ENCODE peak calls at places on chromosomes 13 and 19, in seven cellular contexts. I is fibroblast of lung, V is adrenal gland, S is choroid plexus epithelial cell, F is esophagus squamous epithelium, A is HFF-Myc, K is AG09309. O is an unnamed sample.

GRCh38 chr13:111326621-111326965 is 6.2 kb downstream of the TEX29 start:
- DNase-seq in S (no peak), A (no peak), K (no peak), F (no peak), V (no peak), I (no peak), O (no peak)

GRCh38 chr13:95714142-95714832 is 37.3 kb downstream of the DNAJC3 start:
- DNase-seq in A (no peak), K (peak), S (peak), V (no peak), I (peak), F (no peak), O (peak)

GRCh38 chr19:19554074-19555023 is 16.3 kb downstream of the CILP2 start:
- DNase-seq in A (no peak), I (peak), S (peak), V (no peak), F (no peak), K (no peak), O (no peak)

GRCh38 chr13:98262307-98262706 is 85.2 kb upstream of the RNF113B start:
- DNase-seq in S (no peak), F (no peak), K (no peak), V (no peak), I (no peak), A (no peak), O (no peak)

GRCh38 chr19:29678484-29679106 is 13.3 kb downstream of the PLEKHF1 start:
- DNase-seq in I (peak), V (peak), K (no peak), A (no peak), S (no peak), F (no peak), O (no peak)

GRCh38 chr13:46962286-46962941 is 65.6 kb upstream of the HTR2A start:
- DNase-seq in S (peak), K (no peak), V (no peak), I (peak), F (no peak), A (no peak), O (peak)

GRCh38 chr13:46992383-46992952 is 95.6 kb upstream of the HTR2A start:
- DNase-seq in F (no peak), K (no peak), A (no peak), V (no peak), I (no peak), S (peak), O (peak)

GRCh38 chr19:10682397-10683063 is 18.7 kb upstream of the QTRT1 start:
- DNase-seq in V (no peak), K (no peak), A (no peak), I (no peak), S (no peak), F (no peak), O (no peak)

GRCh38 chr13:99256709-99257108 is 1.5 kb downstream of the GPR18 start:
- DNase-seq in F (no peak), K (peak), V (no peak), I (peak), S (peak), A (no peak), O (no peak)

GRCh38 chr19:9917322-9917721 is 19.0 kb downstream of the OLFM2 start:
- DNase-seq in F (no peak), S (peak), I (peak), K (no peak), V (peak), A (no peak), O (peak)

GRCh38 chr13:29266261-29266660 is 329.2 kb downstream of the SLC7A1 start:
- DNase-seq in S (no peak), I (no peak), K (no peak), F (no peak), A (no peak), V (no peak), O (no peak)

GRCh38 chr13:110456550-110456949 is 105.0 kb downstream of the RAB20 start:
- DNase-seq in S (no peak), V (no peak), F (no peak), K (no peak), I (no peak), A (no peak), O (no peak)

GRCh38 chr19:30293051-30293785 is 79.0 kb upstream of the ZNF536 start:
- DNase-seq in K (no peak), I (no peak), A (no peak), V (no peak), F (no peak), S (no peak), O (no peak)

GRCh38 chr13:61531383-61532065 is 115.9 kb upstream of the PCDH20 start:
- DNase-seq in V (no peak), I (no peak), F (no peak), S (no peak), K (no peak), A (no peak), O (peak)

GRCh38 chr19:12052571-12053169 is at the start of gene ZNF878:
- DNase-seq in S (peak), F (no peak), I (peak), K (no peak), A (peak), V (peak), O (peak)

GRCh38 chr13:51959773-51960172 is 51.5 kb downstream of the ATP7B start:
- DNase-seq in K (no peak), S (no peak), V (no peak), I (no peak), A (no peak), F (no peak), O (no peak)

GRCh38 chr19:55251296-55252081 is 7.3 kb downstream of the PPP6R1 start:
- DNase-seq in I (no peak), V (no peak), S (peak), A (no peak), K (no peak), F (no peak), O (peak)

GRCh38 chr19:42032428-42032827 is 37.6 kb downstream of the GRIK5 start:
- DNase-seq in F (no peak), A (no peak), V (no peak), I (peak), K (no peak), S (no peak), O (no peak)

GRCh38 chr19:56839665-56840451 is 668 bp downstream of the PEG3 start:
- DNase-seq in A (no peak), S (peak), F (peak), I (peak), V (peak), K (no peak), O (peak)

GRCh38 chr13:114142640-114143490 is 10.4 kb upstream of the RASA3 start:
- DNase-seq in S (no peak), V (no peak), I (peak), K (no peak), F (no peak), A (no peak), O (peak)

GRCh38 chr13:65656740-65657329 is 1573.3 kb downstream of the PCDH9 start:
- DNase-seq in I (peak), V (no peak), A (no peak), F (no peak), S (peak), K (no peak), O (peak)

DNA sequence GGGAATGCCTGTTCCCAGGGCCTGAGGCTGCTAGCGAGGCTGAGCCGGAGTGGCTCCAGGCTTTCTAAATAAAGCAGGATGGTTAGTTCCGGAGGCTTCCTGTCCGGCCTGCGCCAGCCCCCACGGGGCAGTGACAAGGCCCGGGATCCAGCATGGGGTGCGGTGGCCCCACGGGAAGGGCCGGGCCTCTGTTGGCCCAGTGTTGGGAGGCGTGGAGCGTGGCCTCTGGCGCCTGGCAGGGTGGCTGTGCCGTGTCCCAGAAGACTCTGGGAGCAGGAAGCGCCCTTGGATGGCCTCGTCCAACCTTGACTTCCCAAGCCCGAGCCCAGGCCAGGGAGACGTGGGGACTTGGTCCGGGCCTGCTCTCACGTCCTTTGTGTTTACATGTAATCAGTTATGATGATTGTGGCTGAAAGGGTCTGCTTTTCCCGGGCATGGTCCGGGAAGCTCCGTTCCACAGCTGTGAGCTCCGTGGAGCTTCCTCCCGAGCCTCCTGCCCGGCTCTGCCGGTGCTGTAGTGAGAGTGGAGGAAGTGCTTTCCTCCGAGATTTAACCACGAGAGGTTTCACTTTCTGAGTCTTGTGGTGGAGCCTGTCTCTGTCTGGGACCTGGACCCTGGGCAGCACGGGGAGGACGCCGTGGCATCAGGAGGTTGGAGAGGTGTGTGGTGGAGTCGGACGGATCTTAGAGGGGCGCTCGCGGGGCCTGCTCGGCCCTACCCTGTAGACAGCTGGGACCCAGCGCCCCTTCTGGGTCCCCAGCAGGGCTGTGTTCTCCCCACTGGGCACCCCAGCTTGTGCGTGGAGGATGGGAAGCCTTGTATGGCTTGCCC is 4.6 kb downstream of the GNA11 start:
- DNase-seq in V (peak), F (no peak), I (peak), A (no peak), K (no peak), S (peak), O (no peak)
- H3K4me3 ChIP-seq in V (peak), F (peak), I (peak), A (no peak), K (peak), S (peak), O (no peak)

DNA sequence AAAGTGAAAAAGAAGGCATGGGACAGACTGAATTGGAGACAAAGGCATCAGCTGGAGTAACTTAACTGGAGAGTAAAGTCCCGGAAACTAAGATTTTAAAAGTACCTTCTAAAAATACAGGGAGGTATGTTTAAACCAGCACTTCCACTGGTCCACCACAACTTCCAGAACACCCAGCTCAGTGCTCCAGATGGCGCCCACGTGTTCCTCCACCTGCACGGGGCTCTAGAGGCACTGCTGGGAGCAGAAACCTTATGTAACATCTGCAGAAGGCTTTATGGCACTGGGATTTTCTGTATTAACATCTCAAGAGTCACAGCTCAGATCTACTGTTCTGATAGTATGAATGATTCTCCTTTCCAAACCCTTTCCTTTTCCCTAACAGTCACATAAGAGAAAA is 252.1 kb downstream of the DCLK1 start:
- DNase-seq in K (no peak), I (no peak), S (no peak), A (peak), V (no peak), F (no peak), O (no peak)
- TF ChIP-seq CTCF in K (no peak), I (no peak), S (no peak), A (no peak), V (no peak), F (no peak), O (no peak)

GRCh38 chr19:36508325-36508724 is 19.0 kb upstream of the ZNF566 start:
- DNase-seq in I (no peak), A (no peak), S (no peak), V (no peak), F (no peak), K (no peak), O (no peak)

GRCh38 chr19:36514012-36514612 is 14.0 kb downstream of the ZNF260 start:
- DNase-seq in S (peak), I (peak), K (no peak), F (no peak), V (no peak), A (no peak), O (no peak)
- H3K4me3 ChIP-seq in S (no peak), I (no peak), K (no peak), F (no peak), V (peak), A (no peak), O (no peak)

GRCh38 chr13:33543631-33544030 is 258.1 kb upstream of the STARD13 start:
- DNase-seq in A (no peak), I (peak), F (no peak), S (no peak), V (no peak), K (no peak), O (peak)

GRCh38 chr13:33542309-33543088 is 256.9 kb upstream of the STARD13 start:
- DNase-seq in S (peak), A (peak), I (peak), F (peak), K (peak), V (peak), O (peak)

GRCh38 chr13:33541962-33542308 is 256.4 kb upstream of the STARD13 start:
- DNase-seq in K (no peak), I (no peak), F (no peak), A (no peak), S (no peak), V (no peak), O (no peak)

GRCh38 chr13:33544308-33544707 is 258.8 kb upstream of the STARD13 start:
- DNase-seq in V (no peak), A (no peak), I (no peak), K (no peak), F (no peak), S (no peak), O (peak)

DNA sequence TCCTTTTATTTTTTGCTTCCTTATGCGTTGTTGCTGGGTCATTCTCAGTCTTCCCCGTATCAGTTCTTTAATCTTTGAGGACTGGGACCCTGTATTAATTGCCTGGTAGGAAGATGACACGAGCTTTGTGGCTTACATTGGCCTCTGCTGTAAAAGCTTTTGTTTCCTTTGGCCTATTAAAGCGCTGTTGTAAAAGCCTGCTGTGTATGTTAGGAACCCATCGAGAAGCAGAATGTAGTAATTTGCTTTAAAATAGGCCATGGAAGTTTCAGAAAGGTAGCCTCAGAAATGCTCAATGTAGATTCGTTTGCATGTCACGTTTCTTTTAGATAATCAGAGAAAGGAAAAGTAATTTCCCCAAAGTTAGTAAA is 257.5 kb upstream of the STARD13 start:
- DNase-seq in K (no peak), V (no peak), A (no peak), S (no peak), I (no peak), F (no peak), O (no peak)
- TF ChIP-seq CTCF in K (no peak), V (no peak), A (no peak), S (no peak), I (no peak), F (no peak), O (no peak)

GRCh38 chr19:40588110-40588854 is 11.6 kb downstream of the SHKBP1 start:
- DNase-seq in A (no peak), V (no peak), S (peak), F (no peak), K (no peak), I (peak), O (peak)
- H3K4me3 ChIP-seq in A (no peak), V (no peak), S (no peak), F (no peak), K (no peak), I (no peak), O (no peak)

GRCh38 chr19:7489609-7490044 is 792 bp upstream of the PEX11G start:
- DNase-seq in I (no peak), S (no peak), K (no peak), F (no peak), V (no peak), A (no peak), O (no peak)

GRCh38 chr19:7497292-7497691 is 8.5 kb upstream of the PEX11G start:
- DNase-seq in V (no peak), K (no peak), A (no peak), S (peak), F (no peak), I (no peak), O (no peak)

GRCh38 chr19:7494416-7495098 is 5.7 kb upstream of the PEX11G start:
- DNase-seq in S (peak), A (no peak), K (no peak), V (peak), F (no peak), I (peak), O (peak)

GRCh38 chr19:7488736-7489353 is at the start of gene PEX11G:
- DNase-seq in I (peak), K (no peak), V (peak), A (no peak), S (peak), F (peak), O (peak)

DNA sequence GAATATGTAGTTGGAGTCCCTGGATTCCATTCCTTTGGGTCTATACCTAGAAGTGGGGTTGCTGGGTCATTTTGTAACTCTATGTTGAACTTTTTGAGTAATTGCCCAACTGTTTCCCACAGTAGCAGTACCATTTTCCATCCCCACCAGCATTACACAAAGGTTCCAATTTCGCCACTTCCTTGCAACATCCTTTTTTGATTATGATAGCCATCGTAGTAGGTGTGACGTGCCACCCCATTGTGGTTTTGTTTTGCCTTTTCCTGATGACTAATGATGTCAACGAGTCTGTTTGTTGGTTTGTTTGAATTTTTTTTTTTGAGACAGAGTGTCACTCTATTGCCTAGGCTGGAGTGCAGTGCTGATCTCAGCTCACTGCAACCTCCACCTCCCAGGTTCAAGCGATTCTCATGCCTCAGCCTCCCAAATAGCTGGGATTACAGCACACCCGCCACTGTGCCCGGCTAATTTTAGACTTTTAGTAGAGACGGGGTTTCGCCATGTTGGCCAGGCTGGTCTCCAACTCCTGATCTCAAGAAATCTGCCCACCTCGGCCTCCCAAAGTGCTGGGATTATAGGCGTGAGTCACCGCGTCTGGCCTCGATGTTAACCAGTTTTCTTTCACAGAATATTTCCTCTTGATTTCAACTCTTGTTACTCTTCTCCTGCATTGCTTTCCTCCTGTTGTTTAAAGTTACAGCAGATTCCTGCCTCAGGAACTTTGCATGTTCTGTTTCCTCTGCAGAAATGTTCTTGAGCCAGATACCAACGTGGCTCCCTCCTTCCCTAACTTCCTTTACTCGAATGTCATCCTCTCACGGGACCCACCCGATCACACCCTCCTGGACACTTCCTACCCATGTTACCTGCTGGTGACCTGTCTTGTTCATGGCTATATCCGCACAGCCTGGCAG is 3.6 kb upstream of the PEX11G start:
- DNase-seq in V (no peak), S (peak), K (peak), F (no peak), A (no peak), I (no peak), O (peak)
- TF ChIP-seq CTCF in V (no peak), S (no peak), K (no peak), F (no peak), A (no peak), I (no peak), O (no peak)

GRCh38 chr19:45924891-45925447 is 10.4 kb upstream of the NANOS2 start:
- DNase-seq in F (no peak), A (no peak), S (no peak), I (no peak), V (no peak), K (no peak), O (peak)

GRCh38 chr19:45929247-45929646 is 14.7 kb upstream of the NANOS2 start:
- DNase-seq in K (no peak), A (no peak), I (no peak), S (no peak), F (no peak), V (no peak), O (no peak)

GRCh38 chr19:45931055-45931454 is 16.5 kb upstream of the NANOS2 start:
- DNase-seq in I (no peak), V (no peak), S (no peak), A (no peak), F (no peak), K (no peak), O (no peak)

GRCh38 chr19:45922281-45922680 is 7.7 kb upstream of the NANOS2 start:
- DNase-seq in S (no peak), V (no peak), I (no peak), A (no peak), F (no peak), K (no peak), O (no peak)

GRCh38 chr19:45927565-45928261 is 13.1 kb upstream of the NANOS2 start:
- DNase-seq in K (peak), V (peak), A (peak), I (peak), F (peak), S (peak), O (peak)
- H3K4me3 ChIP-seq in K (no peak), V (no peak), A (peak), I (no peak), F (no peak), S (no peak), O (no peak)

DNA sequence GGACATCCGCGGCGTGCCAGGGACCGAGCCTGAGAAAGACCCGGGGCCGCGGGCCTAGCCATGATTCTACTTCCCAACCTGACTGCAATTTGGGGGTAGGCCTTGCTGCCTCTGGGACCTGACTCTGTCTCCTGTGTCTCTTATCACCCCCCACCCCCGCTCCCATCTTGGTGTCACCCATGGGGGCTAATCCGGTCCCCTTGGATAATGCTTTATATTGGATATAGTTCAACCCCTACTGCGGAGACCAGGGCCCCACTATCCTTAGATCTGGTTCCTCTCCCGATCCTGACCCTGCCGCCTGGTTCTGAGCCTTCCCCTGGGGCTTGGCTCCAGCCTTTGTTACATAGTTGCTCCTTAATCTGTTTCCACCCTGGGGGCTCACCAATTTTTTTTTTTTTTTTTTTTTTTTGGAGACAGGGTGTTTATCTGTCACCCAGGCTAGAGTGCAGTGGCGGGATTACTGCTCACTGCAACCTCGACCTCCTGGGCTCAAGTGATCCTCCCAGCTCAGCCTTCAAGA is 1.3 kb downstream of the BLOC1S3 start:
- DNase-seq in S (no peak), A (no peak), F (no peak), I (no peak), K (no peak), V (no peak), O (no peak)
- TF ChIP-seq CTCF in S (no peak), A (no peak), F (no peak), I (no peak), K (no peak), V (no peak), O (no peak)

O was measured in bronchial epithelial cell.